ENCODE peak calls at places on chromosomes 7 and 10, in eight cellular contexts. One of them, this sample, is unnamed.

GRCh38 chr10:48931188-48931587 is 8.5 kb downstream of the LRRC18 start:
- DNase-seq in activated T-cell treated with anti-CD3 and anti-CD28 coated beads, Interleukin-2, amount 50 U/mL, for 1 hour: no peak
- DNase-seq in GM12891: no peak
- DNase-seq in NCI-H446: no peak
- DNase-seq in transverse colon: no peak
- DNase-seq in B cell: no peak
- DNase-seq in NCI-H1105 treated with DMSO at 0.1 percent for 48 hours: no peak
- DNase-seq in T-helper 9 cell: no peak
- DNase-seq in this sample: no peak

GRCh38 chr7:79540592-79540991 is 87.1 kb upstream of the MAGI2 start:
- DNase-seq in activated T-cell treated with anti-CD3 and anti-CD28 coated beads, Interleukin-2, amount 50 U/mL, for 1 hour: no peak
- DNase-seq in GM12891: no peak
- DNase-seq in NCI-H446: no peak
- DNase-seq in transverse colon: no peak
- DNase-seq in B cell: no peak
- DNase-seq in NCI-H1105 treated with DMSO at 0.1 percent for 48 hours: no peak
- DNase-seq in T-helper 9 cell: no peak
- DNase-seq in this sample: no peak

GRCh38 chr7:133910761-133911160 is 216.4 kb upstream of the LRGUK start:
- DNase-seq in activated T-cell treated with anti-CD3 and anti-CD28 coated beads, Interleukin-2, amount 50 U/mL, for 1 hour: no peak
- DNase-seq in GM12891: no peak
- DNase-seq in NCI-H446: no peak
- DNase-seq in transverse colon: no peak
- DNase-seq in B cell: no peak
- DNase-seq in NCI-H1105 treated with DMSO at 0.1 percent for 48 hours: peak
- DNase-seq in T-helper 9 cell: no peak
- DNase-seq in this sample: no peak

GRCh38 chr10:13969792-13970140 is 361.0 kb downstream of the FRMD4A start:
- DNase-seq in activated T-cell treated with anti-CD3 and anti-CD28 coated beads, Interleukin-2, amount 50 U/mL, for 1 hour: no peak
- DNase-seq in GM12891: peak
- DNase-seq in NCI-H446: no peak
- DNase-seq in transverse colon: no peak
- DNase-seq in B cell: no peak
- DNase-seq in NCI-H1105 treated with DMSO at 0.1 percent for 48 hours: no peak
- DNase-seq in T-helper 9 cell: no peak
- DNase-seq in this sample: no peak

GRCh38 chr10:87589653-87590052 is 70.0 kb upstream of the PAPSS2 start:
- DNase-seq in activated T-cell treated with anti-CD3 and anti-CD28 coated beads, Interleukin-2, amount 50 U/mL, for 1 hour: no peak
- DNase-seq in GM12891: no peak
- DNase-seq in NCI-H446: no peak
- DNase-seq in transverse colon: no peak
- DNase-seq in B cell: no peak
- DNase-seq in NCI-H1105 treated with DMSO at 0.1 percent for 48 hours: no peak
- DNase-seq in T-helper 9 cell: no peak
- DNase-seq in this sample: no peak

GRCh38 chr7:107150375-107151073 is 18.3 kb upstream of the HBP1 start:
- DNase-seq in activated T-cell treated with anti-CD3 and anti-CD28 coated beads, Interleukin-2, amount 50 U/mL, for 1 hour: peak
- DNase-seq in GM12891: no peak
- DNase-seq in NCI-H446: peak
- DNase-seq in transverse colon: peak
- DNase-seq in B cell: peak
- DNase-seq in NCI-H1105 treated with DMSO at 0.1 percent for 48 hours: peak
- DNase-seq in T-helper 9 cell: peak
- DNase-seq in this sample: peak

GRCh38 chr7:38594931-38595330 is 36.2 kb downstream of the AMPH start:
- DNase-seq in activated T-cell treated with anti-CD3 and anti-CD28 coated beads, Interleukin-2, amount 50 U/mL, for 1 hour: no peak
- DNase-seq in GM12891: no peak
- DNase-seq in NCI-H446: no peak
- DNase-seq in transverse colon: no peak
- DNase-seq in B cell: no peak
- DNase-seq in NCI-H1105 treated with DMSO at 0.1 percent for 48 hours: no peak
- DNase-seq in T-helper 9 cell: no peak
- DNase-seq in this sample: no peak

GRCh38 chr7:100854146-100854895 is 1.8 kb downstream of the SLC12A9 start:
- DNase-seq in activated T-cell treated with anti-CD3 and anti-CD28 coated beads, Interleukin-2, amount 50 U/mL, for 1 hour: no peak
- DNase-seq in GM12891: no peak
- DNase-seq in NCI-H446: no peak
- DNase-seq in transverse colon: no peak
- DNase-seq in B cell: no peak
- DNase-seq in NCI-H1105 treated with DMSO at 0.1 percent for 48 hours: no peak
- DNase-seq in T-helper 9 cell: no peak
- DNase-seq in this sample: no peak

GRCh38 chr10:92857904-92858514 is 9.7 kb downstream of the EXOC6 start:
- DNase-seq in activated T-cell treated with anti-CD3 and anti-CD28 coated beads, Interleukin-2, amount 50 U/mL, for 1 hour: no peak
- DNase-seq in GM12891: no peak
- DNase-seq in NCI-H446: no peak
- DNase-seq in transverse colon: no peak
- DNase-seq in B cell: no peak
- DNase-seq in NCI-H1105 treated with DMSO at 0.1 percent for 48 hours: no peak
- DNase-seq in T-helper 9 cell: no peak
- DNase-seq in this sample: no peak

GRCh38 chr10:102775973-102776669 is 32.4 kb downstream of the WBP1L start:
- DNase-seq in activated T-cell treated with anti-CD3 and anti-CD28 coated beads, Interleukin-2, amount 50 U/mL, for 1 hour: peak
- DNase-seq in GM12891: no peak
- DNase-seq in NCI-H446: no peak
- DNase-seq in transverse colon: peak
- DNase-seq in B cell: no peak
- DNase-seq in NCI-H1105 treated with DMSO at 0.1 percent for 48 hours: no peak
- DNase-seq in T-helper 9 cell: no peak
- DNase-seq in this sample: peak

GRCh38 chr7:82729172-82730030 is 285.8 kb upstream of the CACNA2D1 start:
- DNase-seq in activated T-cell treated with anti-CD3 and anti-CD28 coated beads, Interleukin-2, amount 50 U/mL, for 1 hour: no peak
- DNase-seq in GM12891: peak
- DNase-seq in NCI-H446: peak
- DNase-seq in transverse colon: no peak
- DNase-seq in B cell: no peak
- DNase-seq in NCI-H1105 treated with DMSO at 0.1 percent for 48 hours: peak
- DNase-seq in T-helper 9 cell: no peak
- DNase-seq in this sample: peak

GRCh38 chr7:611281-611810 is 91.7 kb upstream of the PDGFA start:
- DNase-seq in activated T-cell treated with anti-CD3 and anti-CD28 coated beads, Interleukin-2, amount 50 U/mL, for 1 hour: no peak
- DNase-seq in GM12891: no peak
- DNase-seq in NCI-H446: no peak
- DNase-seq in transverse colon: no peak
- DNase-seq in B cell: no peak
- DNase-seq in NCI-H1105 treated with DMSO at 0.1 percent for 48 hours: no peak
- DNase-seq in T-helper 9 cell: no peak
- DNase-seq in this sample: no peak

GRCh38 chr7:4066626-4067475 is 615.2 kb upstream of the FOXK1 start:
- DNase-seq in activated T-cell treated with anti-CD3 and anti-CD28 coated beads, Interleukin-2, amount 50 U/mL, for 1 hour: no peak
- DNase-seq in GM12891: no peak
- DNase-seq in NCI-H446: no peak
- DNase-seq in transverse colon: no peak
- DNase-seq in B cell: no peak
- DNase-seq in NCI-H1105 treated with DMSO at 0.1 percent for 48 hours: no peak
- DNase-seq in T-helper 9 cell: no peak
- DNase-seq in this sample: no peak

GRCh38 chr7:4998830-4999768 is 40.1 kb upstream of the MMD2 start:
- DNase-seq in activated T-cell treated with anti-CD3 and anti-CD28 coated beads, Interleukin-2, amount 50 U/mL, for 1 hour: no peak
- DNase-seq in GM12891: no peak
- DNase-seq in NCI-H446: no peak
- DNase-seq in transverse colon: no peak
- DNase-seq in B cell: no peak
- DNase-seq in NCI-H1105 treated with DMSO at 0.1 percent for 48 hours: no peak
- DNase-seq in T-helper 9 cell: no peak
- DNase-seq in this sample: no peak

GRCh38 chr7:128390871-128391565 is 18.8 kb downstream of the IMPDH1 start:
- DNase-seq in activated T-cell treated with anti-CD3 and anti-CD28 coated beads, Interleukin-2, amount 50 U/mL, for 1 hour: no peak
- DNase-seq in GM12891: no peak
- DNase-seq in NCI-H446: no peak
- DNase-seq in transverse colon: no peak
- DNase-seq in B cell: no peak
- DNase-seq in NCI-H1105 treated with DMSO at 0.1 percent for 48 hours: no peak
- DNase-seq in T-helper 9 cell: no peak
- DNase-seq in this sample: no peak

GRCh38 chr10:112471878-112472487 is 25.0 kb downstream of the VTI1A start:
- DNase-seq in activated T-cell treated with anti-CD3 and anti-CD28 coated beads, Interleukin-2, amount 50 U/mL, for 1 hour: no peak
- DNase-seq in GM12891: no peak
- DNase-seq in NCI-H446: no peak
- DNase-seq in transverse colon: no peak
- DNase-seq in B cell: no peak
- DNase-seq in NCI-H1105 treated with DMSO at 0.1 percent for 48 hours: peak
- DNase-seq in T-helper 9 cell: no peak
- DNase-seq in this sample: no peak

GRCh38 chr7:108024538-108024937 is 21.6 kb upstream of the LAMB1 start:
- DNase-seq in activated T-cell treated with anti-CD3 and anti-CD28 coated beads, Interleukin-2, amount 50 U/mL, for 1 hour: no peak
- DNase-seq in GM12891: no peak
- DNase-seq in NCI-H446: no peak
- DNase-seq in transverse colon: no peak
- DNase-seq in B cell: no peak
- DNase-seq in NCI-H1105 treated with DMSO at 0.1 percent for 48 hours: no peak
- DNase-seq in T-helper 9 cell: no peak
- DNase-seq in this sample: no peak